ENCODE peak calls at places on chromosomes 13 and 19, in five cellular contexts. One of them, this sample, is unnamed.
A peak's percentile ranks its signal among the peaks of the same experiment; 100 is the strongest.

GRCh38 chr13:101473458-101473857 is 21.0 kb downstream of the ITGBL1 start:
- DNase-seq in HL-60: no peak
- DNase-seq in astrocyte of the spinal cord: peak; percentile 87
- DNase-seq in dorsolateral prefrontal cortex: no peak
- DNase-seq in PC-3: peak; percentile 64
- DNase-seq in this sample: peak; percentile 67

GRCh38 chr13:50131998-50132936 is 117.0 kb downstream of the KCNRG start:
- DNase-seq in HL-60: no peak
- DNase-seq in astrocyte of the spinal cord: peak; percentile 23
- DNase-seq in dorsolateral prefrontal cortex: no peak
- DNase-seq in PC-3: no peak
- DNase-seq in this sample: no peak

GRCh38 chr13:93690139-93690538 is 463.5 kb downstream of the GPC6 start:
- DNase-seq in HL-60: no peak
- DNase-seq in astrocyte of the spinal cord: peak; percentile 39
- DNase-seq in dorsolateral prefrontal cortex: no peak
- DNase-seq in PC-3: peak; percentile 31
- DNase-seq in this sample: peak; percentile 40

GRCh38 chr13:27806744-27807387 is 14.6 kb downstream of the GSX1 start:
- DNase-seq in HL-60: no peak
- DNase-seq in astrocyte of the spinal cord: no peak
- DNase-seq in dorsolateral prefrontal cortex: no peak
- DNase-seq in PC-3: no peak
- DNase-seq in this sample: no peak

GRCh38 chr13:41455725-41456419 is 1.5 kb upstream of the RGCC start:
- DNase-seq in HL-60: no peak
- DNase-seq in astrocyte of the spinal cord: no peak
- DNase-seq in dorsolateral prefrontal cortex: no peak
- DNase-seq in PC-3: no peak
- DNase-seq in this sample: no peak

GRCh38 chr13:69331245-69331644 is 776.4 kb upstream of the ATXN8OS start:
- DNase-seq in HL-60: no peak
- DNase-seq in astrocyte of the spinal cord: no peak
- DNase-seq in dorsolateral prefrontal cortex: no peak
- DNase-seq in PC-3: no peak
- DNase-seq in this sample: no peak

GRCh38 chr19:6739884-6740588 is 556 bp downstream of the TRIP10 start:
- DNase-seq in HL-60: no peak
- DNase-seq in astrocyte of the spinal cord: peak; percentile 15
- DNase-seq in dorsolateral prefrontal cortex: no peak
- DNase-seq in PC-3: no peak
- DNase-seq in this sample: no peak

GRCh38 chr13:20428666-20429644 is 96.7 kb downstream of the CRYL1 start:
- DNase-seq in HL-60: no peak
- DNase-seq in astrocyte of the spinal cord: peak; percentile 81
- DNase-seq in dorsolateral prefrontal cortex: no peak
- DNase-seq in PC-3: peak; percentile 46
- DNase-seq in this sample: peak; percentile 86

GRCh38 chr13:80050252-80050651 is 290.7 kb downstream of the SPRY2 start:
- DNase-seq in HL-60: no peak
- DNase-seq in astrocyte of the spinal cord: peak; percentile 62
- DNase-seq in dorsolateral prefrontal cortex: no peak
- DNase-seq in PC-3: no peak
- DNase-seq in this sample: no peak

GRCh38 chr13:106568225-106569003 is 477 bp upstream of the ARGLU1 start:
- DNase-seq in HL-60: no peak
- DNase-seq in astrocyte of the spinal cord: no peak
- DNase-seq in dorsolateral prefrontal cortex: no peak
- DNase-seq in PC-3: no peak
- DNase-seq in this sample: no peak

GRCh38 chr13:100523994-100524393 is 64.6 kb downstream of the GGACT start:
- DNase-seq in HL-60: no peak
- DNase-seq in astrocyte of the spinal cord: no peak
- DNase-seq in dorsolateral prefrontal cortex: no peak
- DNase-seq in PC-3: no peak
- DNase-seq in this sample: no peak

GRCh38 chr19:49544154-49544553 is 16.4 kb downstream of the RCN3 start:
- DNase-seq in HL-60: no peak
- DNase-seq in astrocyte of the spinal cord: no peak
- DNase-seq in dorsolateral prefrontal cortex: no peak
- DNase-seq in PC-3: no peak
- DNase-seq in this sample: no peak

GRCh38 chr13:52599037-52599852 is 43.0 kb upstream of the HNRNPA1L2 start:
- DNase-seq in HL-60: no peak
- DNase-seq in astrocyte of the spinal cord: peak; percentile 82
- DNase-seq in dorsolateral prefrontal cortex: no peak
- DNase-seq in PC-3: no peak
- DNase-seq in this sample: peak; percentile 68

GRCh38 chr19:49188626-49189200 is 31.1 kb downstream of the TRPM4 start:
- DNase-seq in HL-60: no peak
- DNase-seq in astrocyte of the spinal cord: no peak
- DNase-seq in dorsolateral prefrontal cortex: no peak
- DNase-seq in PC-3: no peak
- DNase-seq in this sample: no peak

GRCh38 chr13:49759503-49759902 is 33.0 kb downstream of the KPNA3 start:
- DNase-seq in HL-60: no peak
- DNase-seq in astrocyte of the spinal cord: peak; percentile 27
- DNase-seq in dorsolateral prefrontal cortex: no peak
- DNase-seq in PC-3: no peak
- DNase-seq in this sample: no peak

GRCh38 chr19:56405062-56405461 is 930 bp downstream of the ZNF583 start:
- DNase-seq in HL-60: no peak
- DNase-seq in astrocyte of the spinal cord: no peak
- DNase-seq in dorsolateral prefrontal cortex: no peak
- DNase-seq in PC-3: no peak
- DNase-seq in this sample: no peak

GRCh38 chr13:41694902-41695301 is 237.6 kb downstream of the RGCC start:
- DNase-seq in HL-60: no peak
- DNase-seq in astrocyte of the spinal cord: peak; percentile 97
- DNase-seq in dorsolateral prefrontal cortex: no peak
- DNase-seq in PC-3: peak; percentile 87
- DNase-seq in this sample: peak; percentile 90

GRCh38 chr19:7636691-7637373 is at the start of gene STXBP2:
- DNase-seq in HL-60: peak; percentile 87
- DNase-seq in astrocyte of the spinal cord: no peak
- DNase-seq in dorsolateral prefrontal cortex: no peak
- DNase-seq in PC-3: peak; percentile 89
- DNase-seq in this sample: peak; percentile 84

GRCh38 chr19:46288896-46289588 is 7.8 kb upstream of the HIF3A start:
- DNase-seq in HL-60: peak; percentile 66
- DNase-seq in astrocyte of the spinal cord: peak; percentile 94
- DNase-seq in dorsolateral prefrontal cortex: no peak
- DNase-seq in PC-3: peak; percentile 90
- DNase-seq in this sample: peak; percentile 93

GRCh38 chr13:20024706-20025105 is 66.2 kb downstream of the ZMYM2 start:
- DNase-seq in HL-60: no peak
- DNase-seq in astrocyte of the spinal cord: no peak
- DNase-seq in dorsolateral prefrontal cortex: no peak
- DNase-seq in PC-3: no peak
- DNase-seq in this sample: no peak

GRCh38 chr13:84641491-84641890 is 759.2 kb upstream of the SLITRK1 start:
- DNase-seq in HL-60: no peak
- DNase-seq in astrocyte of the spinal cord: peak; percentile 57
- DNase-seq in dorsolateral prefrontal cortex: no peak
- DNase-seq in PC-3: no peak
- DNase-seq in this sample: no peak

GRCh38 chr13:80093888-80094287 is 247.0 kb downstream of the SPRY2 start:
- DNase-seq in HL-60: no peak
- DNase-seq in astrocyte of the spinal cord: no peak
- DNase-seq in dorsolateral prefrontal cortex: no peak
- DNase-seq in PC-3: no peak
- DNase-seq in this sample: no peak

GRCh38 chr19:10828981-10829821 is 6.8 kb downstream of the TMED1 start:
- DNase-seq in HL-60: no peak
- DNase-seq in astrocyte of the spinal cord: no peak
- DNase-seq in dorsolateral prefrontal cortex: no peak
- DNase-seq in PC-3: peak; percentile 35
- DNase-seq in this sample: no peak
- TF ChIP-seq CTCF in HL-60: no peak
- TF ChIP-seq CTCF in astrocyte of the spinal cord: peak; percentile 12
- TF ChIP-seq CTCF in dorsolateral prefrontal cortex: no peak
- TF ChIP-seq CTCF in PC-3: peak; percentile 48
- TF ChIP-seq CTCF in this sample: no peak

DNA sequence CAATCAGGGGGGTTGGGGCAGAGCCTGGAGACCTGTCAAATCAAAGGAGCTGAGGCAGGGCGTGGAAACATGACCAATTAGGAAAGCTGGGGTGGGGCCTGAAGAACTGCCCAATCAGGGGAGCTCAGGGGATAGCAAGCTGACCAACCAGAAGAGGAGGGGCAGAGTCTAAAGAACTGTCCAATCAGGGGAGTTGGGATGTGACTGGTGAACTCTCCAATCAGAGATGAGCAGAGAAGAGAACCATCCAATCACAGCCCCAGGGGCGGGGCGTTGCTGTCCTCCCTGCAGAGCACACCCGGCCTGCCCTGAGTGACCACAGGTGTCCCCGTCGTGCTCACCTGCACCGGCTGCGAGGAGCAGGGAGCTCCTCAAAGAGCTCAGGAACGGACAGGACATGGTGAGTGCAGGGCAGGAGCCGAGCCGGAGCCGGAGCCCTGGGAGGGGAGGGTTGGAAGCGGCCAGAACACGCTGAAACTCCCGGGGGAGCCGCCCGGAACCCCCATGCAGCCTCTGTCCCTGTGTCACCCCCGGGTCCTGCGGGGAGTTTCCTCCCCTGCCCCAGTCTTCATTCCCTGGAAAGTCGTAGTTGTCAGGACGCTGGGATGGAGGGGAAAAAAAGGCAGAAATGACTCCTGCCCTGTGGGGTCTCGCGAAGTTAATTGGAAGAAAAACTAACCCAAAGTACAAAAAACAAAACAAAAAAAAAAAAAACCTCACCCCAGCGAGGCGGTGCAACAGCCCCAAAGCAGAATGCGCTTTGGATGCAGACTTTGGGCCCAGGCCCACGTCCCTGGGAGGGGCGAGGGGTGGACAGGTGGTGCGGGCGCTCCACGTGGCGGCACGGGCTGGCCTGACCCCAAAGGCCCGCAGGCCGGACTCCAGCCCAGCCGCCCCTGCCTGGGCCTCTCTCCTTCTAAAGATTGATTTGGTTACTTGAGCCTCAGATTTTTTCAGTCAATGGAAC is at the start of gene ZNF556:
- DNase-seq in HL-60: no peak
- DNase-seq in astrocyte of the spinal cord: no peak
- DNase-seq in dorsolateral prefrontal cortex: no peak
- DNase-seq in PC-3: peak; percentile 25
- DNase-seq in this sample: peak; percentile 74
- H3K4me3 ChIP-seq in HL-60: no peak within 1 kb of the TSS
- H3K4me3 ChIP-seq in astrocyte of the spinal cord: no peak within 1 kb of the TSS
- H3K4me3 ChIP-seq in dorsolateral prefrontal cortex: no peak within 1 kb of the TSS
- H3K4me3 ChIP-seq in PC-3: no peak within 1 kb of the TSS
- H3K4me3 ChIP-seq in this sample: peak within 1 kb of the TSS; percentile 44

DNA sequence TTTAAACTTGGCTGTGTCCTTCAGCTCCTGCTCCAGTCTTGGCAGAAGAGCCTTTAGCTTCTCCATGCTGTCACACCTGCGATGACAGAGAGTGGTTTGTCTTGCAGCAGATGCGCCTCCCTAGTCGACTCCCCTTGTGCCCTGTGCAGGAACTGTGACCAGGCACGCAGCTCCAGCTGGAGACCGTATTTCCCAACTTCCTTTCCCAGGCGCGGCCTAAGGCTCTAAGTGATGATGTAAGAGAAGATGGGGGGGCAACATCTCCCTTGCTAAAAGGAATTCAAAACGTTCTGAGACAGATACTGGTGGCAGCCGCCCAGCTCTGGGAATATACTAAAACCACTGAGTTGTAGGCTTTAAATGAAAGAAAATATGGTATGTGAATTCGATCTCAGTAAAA is 16.3 kb downstream of the DCUN1D2 start:
- DNase-seq in HL-60: peak; percentile 88
- DNase-seq in astrocyte of the spinal cord: no peak
- DNase-seq in dorsolateral prefrontal cortex: no peak
- DNase-seq in PC-3: no peak
- DNase-seq in this sample: peak; percentile 67
- TF ChIP-seq CTCF in HL-60: no peak
- TF ChIP-seq CTCF in astrocyte of the spinal cord: no peak
- TF ChIP-seq CTCF in dorsolateral prefrontal cortex: no peak
- TF ChIP-seq CTCF in PC-3: no peak
- TF ChIP-seq CTCF in this sample: no peak

GRCh38 chr19:35268546-35269424 is at the start of gene USF2:
- DNase-seq in HL-60: no peak
- DNase-seq in astrocyte of the spinal cord: peak; percentile 65
- DNase-seq in dorsolateral prefrontal cortex: peak; percentile 80
- DNase-seq in PC-3: peak; percentile 58
- DNase-seq in this sample: peak; percentile 66
- H3K4me3 ChIP-seq in HL-60: peak within 1 kb of the TSS; percentile 55
- H3K4me3 ChIP-seq in astrocyte of the spinal cord: peak within 1 kb of the TSS; percentile 87
- H3K4me3 ChIP-seq in dorsolateral prefrontal cortex: peak within 1 kb of the TSS; percentile 89
- H3K4me3 ChIP-seq in PC-3: peak within 1 kb of the TSS; percentile 78
- H3K4me3 ChIP-seq in this sample: peak within 1 kb of the TSS; percentile 81

DNA sequence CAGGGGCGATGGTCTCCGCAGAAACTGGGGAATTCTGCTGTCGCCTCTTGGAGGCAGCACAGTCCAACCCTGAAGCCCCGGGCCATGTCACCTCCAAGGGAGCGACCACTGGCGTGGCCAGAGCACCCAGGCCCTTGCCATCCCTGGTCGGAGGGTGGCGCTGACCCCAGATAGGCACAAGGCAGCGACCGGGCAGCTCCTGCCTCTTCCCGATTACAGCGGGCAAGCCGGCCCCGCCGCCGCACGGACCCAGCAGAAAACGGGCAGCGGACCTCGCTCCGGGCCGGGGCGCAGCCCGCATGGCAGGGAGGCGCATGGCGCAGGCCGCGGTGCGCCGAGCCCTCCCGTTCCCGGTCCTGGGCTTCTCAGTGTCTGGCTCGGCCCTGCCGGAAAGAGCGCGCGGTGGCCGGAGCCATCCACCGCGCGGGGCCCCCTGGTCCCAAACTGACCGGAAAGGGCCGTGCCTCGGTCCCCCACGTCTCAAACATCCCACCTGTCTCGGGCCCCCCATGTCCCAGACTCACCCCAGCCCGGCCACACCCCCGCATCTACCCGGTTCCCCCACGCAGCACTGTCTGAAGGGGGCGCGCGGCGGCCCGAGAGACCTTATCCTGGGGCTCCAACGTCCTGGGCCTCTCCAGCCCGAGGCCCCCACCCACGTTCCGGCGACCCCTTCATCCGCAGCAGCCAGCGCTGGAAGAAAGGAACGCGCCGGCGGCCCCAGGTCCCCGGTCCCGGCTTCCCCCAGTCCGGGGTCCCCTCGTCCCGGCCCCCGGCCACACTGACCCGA is 725 bp downstream of the CERS1 start:
- DNase-seq in HL-60: no peak
- DNase-seq in astrocyte of the spinal cord: peak; percentile 22
- DNase-seq in dorsolateral prefrontal cortex: peak; percentile 86
- DNase-seq in PC-3: peak; percentile 53
- DNase-seq in this sample: peak; percentile 13
- TF ChIP-seq CTCF in HL-60: peak; percentile 30
- TF ChIP-seq CTCF in astrocyte of the spinal cord: peak; percentile 48
- TF ChIP-seq CTCF in dorsolateral prefrontal cortex: peak; percentile 62
- TF ChIP-seq CTCF in PC-3: peak; percentile 58
- TF ChIP-seq CTCF in this sample: peak; percentile 20